ENCODE peak calls at places on chromosomes 13 and 19, in six cellular contexts. X is esophagus squamous epithelium, U is heart left ventricle, Y is esophagus muscularis mucosa, J is uterus, B is right lobe of liver. S is an unnamed sample.

GRCh38 chr13:44004881-44005280 is 125.2 kb downstream of the LACC1 start:
- DNase-seq in X (no peak), U (no peak), Y (peak; percentile 21), J (no peak), B (no peak), S (no peak)

GRCh38 chr13:113886561-113887112 is 22.8 kb upstream of the GAS6 start:
- DNase-seq in B (no peak), U (no peak), X (no peak), Y (peak; percentile 81), J (no peak), S (no peak)

GRCh38 chr19:40524133-40524549 is 52.5 kb upstream of the SHKBP1 start:
- DNase-seq in B (no peak), J (no peak), U (no peak), Y (no peak), X (no peak), S (no peak)

GRCh38 chr13:44181938-44182337 is 191.7 kb upstream of the SERP2 start:
- DNase-seq in Y (no peak), U (no peak), X (no peak), J (no peak), B (no peak), S (no peak)

GRCh38 chr13:72097568-72097967 is 230.6 kb upstream of the DACH1 start:
- DNase-seq in X (no peak), B (no peak), U (no peak), J (no peak), Y (no peak), S (no peak)

GRCh38 chr13:25881946-25882574 is 169.8 kb downstream of the SHISA2 start:
- DNase-seq in B (no peak), Y (no peak), X (no peak), J (no peak), U (no peak), S (no peak)

GRCh38 chr13:41267106-41267505 is 3.7 kb upstream of the MTRF1 start:
- DNase-seq in X (no peak), U (no peak), J (no peak), Y (no peak), B (no peak), S (no peak)

GRCh38 chr13:35858665-35859064 is 272.5 kb downstream of the DCLK1 start:
- DNase-seq in U (no peak), B (no peak), J (peak; percentile 50), X (no peak), Y (no peak), S (no peak)

GRCh38 chr13:106047859-106048258 is 487.6 kb downstream of the EFNB2 start:
- DNase-seq in J (no peak), Y (no peak), X (no peak), B (no peak), U (no peak), S (no peak)

GRCh38 chr19:56477429-56478338 is 539 bp upstream of the ZNF667 start:
- DNase-seq in B (peak; percentile 81), U (peak; percentile 97), Y (peak; percentile 97), X (no peak), J (peak; percentile 89), S (peak; percentile 93)

GRCh38 chr13:29497137-29497654 is 98.3 kb downstream of the SLC7A1 start:
- DNase-seq in Y (no peak), J (no peak), U (peak; percentile 80), X (no peak), B (no peak), S (peak; percentile 73)

GRCh38 chr13:39538826-39539555 is 64.0 kb downstream of the LHFPL6 start:
- DNase-seq in Y (no peak), J (no peak), B (no peak), U (no peak), X (no peak), S (no peak)

GRCh38 chr13:75250526-75251183 is 231.3 kb downstream of the TBC1D4 start:
- DNase-seq in J (no peak), Y (peak; percentile 14), B (no peak), U (no peak), X (no peak), S (no peak)

GRCh38 chr13:49651775-49652690 is 23.7 kb downstream of the ARL11 start:
- DNase-seq in U (no peak), B (no peak), J (no peak), X (no peak), Y (no peak), S (no peak)

GRCh38 chr13:49646688-49647087 is 18.4 kb downstream of the ARL11 start:
- DNase-seq in U (no peak), J (no peak), X (no peak), Y (no peak), B (no peak), S (no peak)

GRCh38 chr13:49649244-49649962 is 21.1 kb downstream of the ARL11 start:
- DNase-seq in Y (no peak), X (no peak), J (no peak), B (no peak), U (no peak), S (no peak)

GRCh38 chr13:49652691-49653305 is 24.5 kb downstream of the ARL11 start:
- DNase-seq in X (no peak), B (no peak), Y (no peak), J (no peak), U (no peak), S (no peak)

DNA sequence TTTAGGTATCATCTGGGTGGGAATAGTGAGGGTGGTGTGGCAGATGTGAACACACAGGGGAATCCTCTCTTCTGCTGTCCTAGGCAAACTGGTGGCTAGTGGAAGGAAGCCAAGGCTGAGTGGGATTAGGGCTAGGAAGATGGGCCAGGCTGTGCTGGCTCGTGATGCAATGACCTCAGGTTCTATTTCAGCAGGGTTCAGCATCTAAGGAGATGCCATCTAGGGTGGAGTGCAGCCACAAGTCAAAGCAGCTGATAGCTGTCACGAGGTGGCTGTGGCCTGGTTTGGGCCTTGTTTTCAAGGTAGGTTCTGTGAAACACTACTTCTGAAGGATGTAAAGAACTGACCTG is 21.6 kb downstream of the ARL11 start:
- DNase-seq in J (no peak), Y (no peak), U (no peak), X (no peak), B (no peak), S (no peak)
- TF ChIP-seq POLR2A in J (no peak), Y (no peak), U (no peak), X (no peak), B (no peak), S (no peak)

DNA sequence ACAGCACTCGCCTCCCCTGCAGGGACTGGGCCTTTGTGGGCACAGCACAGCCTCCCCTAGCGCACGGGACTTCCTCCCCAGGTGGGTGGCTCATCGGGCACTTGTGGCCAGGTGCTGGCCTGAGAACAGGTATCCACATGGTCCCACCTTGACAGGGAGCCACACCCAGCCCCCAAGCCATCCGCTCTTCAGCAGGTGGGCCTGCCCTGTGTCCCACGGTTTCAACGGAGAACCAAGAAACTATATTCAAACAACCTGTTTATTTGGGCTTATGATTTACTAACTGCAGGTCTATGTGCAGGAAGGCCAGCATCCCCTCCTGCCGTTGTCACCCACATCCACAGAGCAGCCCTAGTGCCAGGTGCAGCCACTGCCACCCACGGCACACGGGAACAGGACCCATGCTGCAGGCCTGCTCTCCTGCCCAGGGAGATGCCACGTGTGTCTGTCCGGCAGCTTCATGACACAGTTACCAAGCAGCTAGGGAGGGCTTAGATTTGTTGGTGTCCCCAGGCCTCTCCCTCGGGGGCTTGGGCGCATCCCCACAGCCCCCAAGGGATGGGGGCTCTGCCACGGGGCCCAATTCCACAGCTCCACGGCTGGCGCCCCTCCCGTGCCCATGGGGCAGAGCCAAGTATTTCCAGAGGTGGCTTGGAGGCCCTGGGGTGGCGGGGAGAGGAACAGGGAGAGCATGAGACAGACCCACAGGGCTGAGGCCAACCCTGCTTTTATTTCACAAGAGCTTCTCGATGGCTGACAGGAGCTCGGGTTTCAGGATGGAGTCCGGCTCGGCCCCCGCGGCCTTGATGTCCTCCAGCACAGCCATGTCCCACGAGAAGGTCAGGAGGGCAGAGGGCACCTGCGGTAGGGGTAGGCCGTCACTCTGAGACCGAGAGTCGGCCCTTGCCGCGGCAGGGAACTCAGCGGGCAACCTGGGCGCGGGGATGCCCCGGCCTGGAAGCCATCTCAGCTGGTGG is 12.5 kb downstream of the UBXN6 start:
- DNase-seq in X (no peak), J (no peak), B (no peak), Y (no peak), U (no peak), S (no peak)
- TF ChIP-seq POLR2A in X (no peak), J (no peak), B (no peak), Y (no peak), U (no peak), S (no peak)

GRCh38 chr19:55116232-55117062 is 990 bp downstream of the PPP1R12C start:
- DNase-seq in J (peak; percentile 73), X (no peak), Y (peak; percentile 94), U (peak; percentile 77), B (peak; percentile 69), S (peak; percentile 92)
- TF ChIP-seq POLR2A in J (peak; percentile 27), X (no peak), Y (no peak), U (no peak), B (no peak), S (no peak)

DNA sequence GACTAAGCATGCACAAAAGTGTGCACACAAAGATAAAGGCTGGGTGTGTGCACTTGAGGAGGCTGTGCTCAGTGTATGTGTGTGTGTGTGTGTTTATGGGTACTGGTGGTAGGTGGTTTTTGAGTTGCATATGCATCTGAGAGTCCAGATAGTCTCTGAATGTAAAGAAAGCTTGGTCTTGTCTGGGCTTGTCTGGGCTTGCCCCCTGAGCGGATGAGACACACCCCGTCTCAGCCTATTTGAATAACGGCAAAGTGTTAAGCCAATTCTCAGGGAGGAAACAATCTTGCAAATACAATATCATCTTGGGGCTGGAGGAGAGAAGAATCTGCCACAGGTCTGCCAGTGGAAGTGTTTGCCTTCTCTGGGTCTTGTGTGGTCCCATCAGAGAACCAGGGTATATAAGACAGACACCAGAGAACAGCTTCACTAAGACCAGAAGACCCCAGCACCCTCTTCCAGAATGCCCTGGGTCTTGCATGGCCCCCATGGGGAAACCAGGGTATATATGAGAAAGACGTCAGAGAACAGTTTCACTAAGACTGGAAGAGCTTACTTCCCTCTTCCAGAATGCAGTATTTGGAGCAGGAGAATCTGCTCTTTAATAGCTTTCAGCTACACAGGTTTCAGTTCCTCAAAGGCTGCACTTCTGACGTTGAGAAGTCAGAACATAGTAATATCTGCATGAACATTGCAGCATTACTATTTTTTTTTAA is 13.4 kb downstream of the CD70 start:
- DNase-seq in Y (no peak), U (no peak), B (no peak), X (no peak), J (no peak), S (no peak)
- TF ChIP-seq POLR2A in Y (no peak), U (no peak), B (no peak), X (no peak), J (no peak), S (no peak)

GRCh38 chr19:13880059-13880672 is 3.2 kb downstream of the NANOS3 start:
- DNase-seq in B (peak; percentile 98), X (peak; percentile 82), U (peak; percentile 97), J (peak; percentile 97), Y (peak; percentile 99), S (peak; percentile 100)
- TF ChIP-seq POLR2A in B (peak; percentile 33), X (no peak), U (no peak), J (peak; percentile 33), Y (no peak), S (no peak)